ENCODE peak calls at places on chromosome 18, in nine cellular contexts. N, P, B, H, C, G, S, I and Y are unnamed samples.
A peak's percentile ranks its signal among the peaks of the same experiment; 100 is the strongest.

GRCh38 chr18:24265502-24266064 is 126.7 kb downstream of the CABYR start:
- DNase-seq in N (no peak), P (no peak), B (no peak), H (no peak), C (no peak), G (no peak), S (no peak), I (no peak), Y (no peak)

GRCh38 chr18:24959100-24959499 is 392.9 kb downstream of the ZNF521 start:
- DNase-seq in N (no peak), P (no peak), B (peak; percentile 70), H (no peak), C (no peak), G (no peak), S (no peak), I (no peak), Y (no peak)

GRCh38 chr18:46452820-46453219 is 204.2 kb downstream of the LOXHD1 start:
- DNase-seq in N (no peak), P (peak; percentile 3), B (no peak), H (no peak), C (peak; percentile 75), G (no peak), S (peak; percentile 7), I (no peak), Y (peak; percentile 42)

GRCh38 chr18:3104190-3105054 is 91.5 kb upstream of the LPIN2 start:
- DNase-seq in N (no peak), P (peak; percentile 86), B (no peak), H (no peak), C (peak; percentile 86), G (no peak), S (peak; percentile 90), I (no peak), Y (peak; percentile 81)

GRCh38 chr18:71471963-71472725 is 1072.0 kb downstream of the CBLN2 start:
- DNase-seq in N (no peak), P (no peak), B (no peak), H (no peak), C (no peak), G (no peak), S (no peak), I (no peak), Y (no peak)

GRCh38 chr18:42746794-42747193 is 368.7 kb downstream of the RIT2 start:
- DNase-seq in N (no peak), P (no peak), B (no peak), H (no peak), C (no peak), G (no peak), S (no peak), I (no peak), Y (no peak)

GRCh38 chr18:27861539-27861938 is 315.4 kb downstream of the CDH2 start:
- DNase-seq in N (no peak), P (no peak), B (no peak), H (no peak), C (no peak), G (no peak), S (no peak), I (no peak), Y (no peak)

GRCh38 chr18:28032177-28032576 is 144.8 kb downstream of the CDH2 start:
- DNase-seq in N (no peak), P (no peak), B (no peak), H (no peak), C (peak; percentile 61), G (no peak), S (peak; percentile 28), I (no peak), Y (peak; percentile 18)

GRCh38 chr18:35497006-35497333 is 790 bp downstream of the INO80C start:
- DNase-seq in N (no peak), P (peak; percentile 61), B (peak; percentile 46), H (peak; percentile 39), C (peak; percentile 64), G (no peak), S (peak; percentile 72), I (no peak), Y (peak; percentile 77)

GRCh38 chr18:74567805-74568204 is 29.9 kb upstream of the ZNF407 start:
- DNase-seq in N (no peak), P (no peak), B (no peak), H (no peak), C (no peak), G (no peak), S (no peak), I (no peak), Y (no peak)

GRCh38 chr18:61921621-61922235 is 28.9 kb upstream of the RNF152 start:
- DNase-seq in N (no peak), P (no peak), B (no peak), H (no peak), C (peak; percentile 17), G (no peak), S (no peak), I (peak; percentile 36), Y (no peak)

GRCh38 chr18:63427566-63427965 is 5.3 kb upstream of the VPS4B start:
- DNase-seq in N (no peak), P (no peak), B (peak; percentile 19), H (no peak), C (peak; percentile 99), G (no peak), S (no peak), I (no peak), Y (no peak)

GRCh38 chr18:11366410-11366809 is 217.0 kb upstream of the PIEZO2 start:
- DNase-seq in N (no peak), P (no peak), B (no peak), H (no peak), C (no peak), G (no peak), S (peak; percentile 11), I (no peak), Y (peak; percentile 34)

GRCh38 chr18:43830905-43831304 is 553.6 kb upstream of the SYT4 start:
- DNase-seq in N (no peak), P (no peak), B (no peak), H (no peak), C (no peak), G (no peak), S (no peak), I (no peak), Y (no peak)

GRCh38 chr18:26655614-26656400 is 107.5 kb upstream of the KCTD1 start:
- DNase-seq in N (peak; percentile 62), P (peak; percentile 35), B (peak; percentile 48), H (peak; percentile 76), C (peak; percentile 64), G (no peak), S (peak; percentile 49), I (peak; percentile 79), Y (peak; percentile 31)

GRCh38 chr18:47174545-47175116 is 1.5 kb downstream of the IER3IP1 start:
- DNase-seq in N (no peak), P (no peak), B (peak; percentile 25), H (no peak), C (peak; percentile 87), G (no peak), S (no peak), I (no peak), Y (no peak)

GRCh38 chr18:2917255-2918047 is 70.6 kb downstream of the EMILIN2 start:
- DNase-seq in N (no peak), P (no peak), B (peak; percentile 50), H (no peak), C (no peak), G (no peak), S (no peak), I (no peak), Y (no peak)

GRCh38 chr18:73893879-73894278 is 253.8 kb downstream of the FBXO15 start:
- DNase-seq in N (no peak), P (no peak), B (no peak), H (no peak), C (peak; percentile 79), G (no peak), S (no peak), I (no peak), Y (peak; percentile 20)

DNA sequence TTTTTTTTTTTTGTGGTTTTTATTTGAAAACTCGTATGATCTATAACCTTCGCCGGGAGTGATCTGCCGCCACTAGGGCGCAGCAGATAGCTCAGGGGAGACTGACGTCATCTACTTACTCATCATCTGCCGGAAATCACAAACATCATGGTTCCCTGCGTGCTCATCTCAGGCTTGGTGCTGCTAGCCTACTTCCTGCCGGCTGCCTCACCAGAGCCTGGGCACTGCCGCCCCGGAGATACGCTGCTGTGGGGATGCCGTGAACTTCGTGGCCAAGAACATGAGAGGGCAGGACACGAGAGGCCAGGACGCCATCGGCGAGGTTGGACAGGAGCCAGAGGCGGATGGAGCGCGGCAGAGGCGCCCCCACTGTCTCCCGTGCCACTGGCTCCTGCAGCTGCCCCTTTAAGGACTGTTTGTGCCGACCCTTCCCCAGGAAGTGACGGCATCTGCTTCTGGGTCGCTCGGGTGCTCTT is 68.8 kb downstream of the DOK6 start:
- DNase-seq in N (no peak), P (no peak), B (no peak), H (no peak), C (no peak), G (no peak), S (peak; percentile 26), I (peak; percentile 50), Y (peak; percentile 18)
- TF ChIP-seq CTCF in N (no peak), P (peak; percentile 2), B (no peak), H (no peak), C (no peak), G (peak; percentile 23), S (no peak), I (no peak), Y (peak; percentile 12)

DNA sequence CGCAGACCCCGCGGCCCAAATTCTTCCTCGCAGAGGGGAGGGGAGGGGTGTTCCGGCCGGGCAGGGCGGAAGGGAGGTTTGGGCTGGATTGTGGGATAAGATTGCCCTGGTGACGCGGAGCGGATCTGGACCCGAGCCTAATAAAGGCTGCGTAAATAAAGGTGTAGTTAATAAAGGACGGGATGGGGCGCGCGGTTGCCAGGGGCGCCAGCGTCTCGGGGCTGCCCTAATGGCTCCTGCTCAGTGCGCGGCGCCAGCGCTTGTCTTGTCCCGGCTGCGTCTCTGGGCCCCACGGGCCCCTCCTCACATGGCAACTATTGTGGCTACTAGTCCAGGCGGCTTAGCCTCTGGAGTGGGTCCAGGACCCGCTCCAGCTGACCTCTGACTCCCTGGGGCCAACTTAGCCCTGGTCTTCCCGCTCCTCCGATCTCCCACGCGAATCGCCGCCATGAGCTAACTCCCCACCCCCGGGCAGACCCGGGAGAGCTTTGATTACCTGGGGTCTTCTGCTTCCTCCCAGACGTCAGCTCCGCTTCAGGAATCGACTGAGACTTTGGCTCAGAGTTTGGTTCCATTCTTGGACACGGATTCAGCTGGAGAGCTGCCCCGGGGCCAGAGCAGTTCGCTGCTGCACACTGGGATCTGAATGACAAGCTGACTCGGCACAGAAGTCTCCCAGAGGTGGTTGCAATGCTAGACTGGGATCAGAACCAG is 36.5 kb downstream of the SLC25A52 start:
- DNase-seq in N (peak; percentile 43), P (peak; percentile 25), B (no peak), H (peak; percentile 54), C (peak; percentile 24), G (no peak), S (peak; percentile 5), I (peak; percentile 79), Y (peak; percentile 10)
- H3K4me3 ChIP-seq in N (peak overlapping the region; percentile 46), P (peak overlapping the region; percentile 63), B (peak overlapping the region; percentile 39), H (peak overlapping the region; percentile 59), C (peak overlapping the region; percentile 49), G (peak overlapping the region; percentile 23), S (peak overlapping the region; percentile 52), I (peak overlapping the region; percentile 30), Y (peak overlapping the region; percentile 58)

GRCh38 chr18:56645415-56646016 is 5.6 kb upstream of the WDR7 start:
- DNase-seq in N (no peak), P (peak; percentile 14), B (no peak), H (no peak), C (peak; percentile 37), G (no peak), S (peak; percentile 27), I (no peak), Y (no peak)
- TF ChIP-seq CTCF in N (peak; percentile 22), P (peak; percentile 43), B (peak; percentile 41), H (no peak), C (peak; percentile 52), G (peak; percentile 52), S (peak; percentile 35), I (peak; percentile 10), Y (peak; percentile 51)

GRCh38 chr18:59268722-59269562 is 4.3 kb downstream of the RAX start:
- DNase-seq in N (peak; percentile 35), P (no peak), B (no peak), H (no peak), C (peak; percentile 48), G (no peak), S (no peak), I (peak; percentile 74), Y (peak; percentile 25)
- H3K4me3 ChIP-seq in N (no peak overlapping the region), P (no peak overlapping the region), B (no peak overlapping the region), H (peak overlapping the region; percentile 41), C (no peak overlapping the region), G (no peak overlapping the region), S (no peak overlapping the region), I (no peak overlapping the region), Y (no peak overlapping the region)